ENCODE peak calls at places on chromosomes 5 and 9, in six cellular contexts. One of them, this sample, is unnamed.

GRCh38 chr9:81980568-81980967 is 8.0 kb upstream of the SPATA31D1 start:
- DNase-seq in stomach: no peak
- DNase-seq in lung: no peak
- DNase-seq in AG04449: no peak
- DNase-seq in PC-9: no peak
- DNase-seq in astrocyte: peak; percentile 9
- DNase-seq in this sample: no peak

GRCh38 chr5:39022151-39022550 is 52.0 kb downstream of the RICTOR start:
- DNase-seq in stomach: no peak
- DNase-seq in lung: no peak
- DNase-seq in PC-9: no peak
- DNase-seq in astrocyte: no peak
- DNase-seq in AG04449: no peak
- DNase-seq in this sample: no peak

GRCh38 chr9:95626885-95627558 is 110.3 kb upstream of the PTCH1 start:
- DNase-seq in lung: no peak
- DNase-seq in AG04449: no peak
- DNase-seq in stomach: no peak
- DNase-seq in astrocyte: no peak
- DNase-seq in PC-9: no peak
- DNase-seq in this sample: no peak

GRCh38 chr9:127781821-127782220 is 3.4 kb upstream of the SH2D3C start:
- DNase-seq in stomach: no peak
- DNase-seq in astrocyte: no peak
- DNase-seq in AG04449: no peak
- DNase-seq in lung: no peak
- DNase-seq in PC-9: no peak
- DNase-seq in this sample: no peak

GRCh38 chr5:160802567-160802966 is 49.4 kb downstream of the ATP10B start:
- DNase-seq in lung: no peak
- DNase-seq in stomach: no peak
- DNase-seq in astrocyte: no peak
- DNase-seq in AG04449: no peak
- DNase-seq in PC-9: no peak
- DNase-seq in this sample: no peak

GRCh38 chr9:123999668-124000067 is 11.9 kb upstream of the LHX2 start:
- DNase-seq in lung: no peak
- DNase-seq in astrocyte: no peak
- DNase-seq in PC-9: no peak
- DNase-seq in AG04449: no peak
- DNase-seq in stomach: no peak
- DNase-seq in this sample: no peak

GRCh38 chr9:109118802-109119438 is 827 bp downstream of the TMEM245 start:
- DNase-seq in AG04449: no peak
- DNase-seq in PC-9: peak; percentile 44
- DNase-seq in lung: peak; percentile 38
- DNase-seq in astrocyte: peak; percentile 8
- DNase-seq in stomach: no peak
- DNase-seq in this sample: no peak

GRCh38 chr9:136850866-136851775 is 1.0 kb upstream of the MAMDC4 start:
- DNase-seq in PC-9: no peak
- DNase-seq in stomach: no peak
- DNase-seq in astrocyte: no peak
- DNase-seq in lung: no peak
- DNase-seq in AG04449: no peak
- DNase-seq in this sample: no peak

GRCh38 chr5:98314262-98314661 is 459.2 kb upstream of the RGMB start:
- DNase-seq in PC-9: no peak
- DNase-seq in stomach: no peak
- DNase-seq in lung: no peak
- DNase-seq in AG04449: peak; percentile 65
- DNase-seq in astrocyte: peak; percentile 91
- DNase-seq in this sample: no peak

GRCh38 chr5:41071975-41072374 is 833 bp upstream of the MROH2B start:
- DNase-seq in stomach: no peak
- DNase-seq in PC-9: no peak
- DNase-seq in AG04449: no peak
- DNase-seq in astrocyte: peak; percentile 63
- DNase-seq in lung: no peak
- DNase-seq in this sample: no peak

GRCh38 chr5:154740957-154741356 is 14.2 kb upstream of the LARP1 start:
- DNase-seq in PC-9: no peak
- DNase-seq in AG04449: no peak
- DNase-seq in stomach: no peak
- DNase-seq in astrocyte: peak; percentile 58
- DNase-seq in lung: no peak
- DNase-seq in this sample: no peak

GRCh38 chr9:100296407-100296806 is 56.3 kb downstream of the TEX10 start:
- DNase-seq in PC-9: no peak
- DNase-seq in AG04449: no peak
- DNase-seq in lung: no peak
- DNase-seq in stomach: no peak
- DNase-seq in astrocyte: no peak
- DNase-seq in this sample: no peak

GRCh38 chr5:140795259-140795641 is 598 bp downstream of the PCDHA2 start:
- DNase-seq in astrocyte: no peak
- DNase-seq in stomach: no peak
- DNase-seq in AG04449: no peak
- DNase-seq in PC-9: no peak
- DNase-seq in lung: no peak
- DNase-seq in this sample: no peak
- H3K4me3 ChIP-seq in astrocyte: no peak overlapping the region
- H3K4me3 ChIP-seq in stomach: no peak overlapping the region
- H3K4me3 ChIP-seq in AG04449: no peak overlapping the region
- H3K4me3 ChIP-seq in PC-9: no peak overlapping the region
- H3K4me3 ChIP-seq in lung: no peak overlapping the region
- H3K4me3 ChIP-seq in this sample: no peak overlapping the region

GRCh38 chr5:15796557-15796956 is 296.6 kb downstream of the FBXL7 start:
- DNase-seq in AG04449: no peak
- DNase-seq in astrocyte: no peak
- DNase-seq in lung: no peak
- DNase-seq in PC-9: no peak
- DNase-seq in stomach: no peak
- DNase-seq in this sample: no peak
- H3K4me3 ChIP-seq in AG04449: no peak overlapping the region
- H3K4me3 ChIP-seq in astrocyte: no peak overlapping the region
- H3K4me3 ChIP-seq in lung: no peak overlapping the region
- H3K4me3 ChIP-seq in PC-9: no peak overlapping the region
- H3K4me3 ChIP-seq in stomach: no peak overlapping the region
- H3K4me3 ChIP-seq in this sample: no peak overlapping the region

DNA sequence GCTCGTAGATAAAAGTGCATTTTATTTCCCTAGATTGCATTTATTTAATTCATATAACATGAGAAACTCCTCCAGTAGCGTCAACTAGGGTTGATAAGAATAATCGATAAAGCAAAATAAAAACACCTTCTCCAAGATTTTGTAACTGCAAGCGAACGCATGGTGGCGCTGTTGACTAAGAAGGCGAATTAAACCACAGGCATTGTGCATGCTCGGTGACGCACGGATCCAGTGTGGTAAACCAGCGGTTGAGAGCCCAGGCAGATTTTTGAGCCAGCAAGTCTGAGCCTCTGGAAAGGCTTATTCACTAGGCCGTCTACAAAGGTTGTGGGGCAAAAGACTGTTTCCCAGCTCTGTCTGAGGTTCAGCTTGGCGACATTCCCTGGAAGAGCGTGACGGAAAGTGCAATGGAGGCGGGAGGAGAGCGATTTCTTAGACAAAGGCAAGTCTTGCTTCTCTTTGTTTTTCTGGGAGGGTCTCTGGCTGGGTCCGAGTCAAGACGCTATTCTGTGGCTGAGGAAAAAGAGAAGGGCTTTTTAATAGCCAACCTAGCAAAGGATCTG is at the start of gene PCDHB3:
- DNase-seq in stomach: no peak
- DNase-seq in astrocyte: peak; percentile 3
- DNase-seq in lung: no peak
- DNase-seq in PC-9: no peak
- DNase-seq in AG04449: no peak
- DNase-seq in this sample: no peak
- H3K4me3 ChIP-seq in stomach: no peak within 1 kb of the TSS
- H3K4me3 ChIP-seq in astrocyte: no peak within 1 kb of the TSS
- H3K4me3 ChIP-seq in lung: no peak within 1 kb of the TSS
- H3K4me3 ChIP-seq in PC-9: no peak within 1 kb of the TSS
- H3K4me3 ChIP-seq in AG04449: no peak within 1 kb of the TSS
- H3K4me3 ChIP-seq in this sample: no peak within 1 kb of the TSS

DNA sequence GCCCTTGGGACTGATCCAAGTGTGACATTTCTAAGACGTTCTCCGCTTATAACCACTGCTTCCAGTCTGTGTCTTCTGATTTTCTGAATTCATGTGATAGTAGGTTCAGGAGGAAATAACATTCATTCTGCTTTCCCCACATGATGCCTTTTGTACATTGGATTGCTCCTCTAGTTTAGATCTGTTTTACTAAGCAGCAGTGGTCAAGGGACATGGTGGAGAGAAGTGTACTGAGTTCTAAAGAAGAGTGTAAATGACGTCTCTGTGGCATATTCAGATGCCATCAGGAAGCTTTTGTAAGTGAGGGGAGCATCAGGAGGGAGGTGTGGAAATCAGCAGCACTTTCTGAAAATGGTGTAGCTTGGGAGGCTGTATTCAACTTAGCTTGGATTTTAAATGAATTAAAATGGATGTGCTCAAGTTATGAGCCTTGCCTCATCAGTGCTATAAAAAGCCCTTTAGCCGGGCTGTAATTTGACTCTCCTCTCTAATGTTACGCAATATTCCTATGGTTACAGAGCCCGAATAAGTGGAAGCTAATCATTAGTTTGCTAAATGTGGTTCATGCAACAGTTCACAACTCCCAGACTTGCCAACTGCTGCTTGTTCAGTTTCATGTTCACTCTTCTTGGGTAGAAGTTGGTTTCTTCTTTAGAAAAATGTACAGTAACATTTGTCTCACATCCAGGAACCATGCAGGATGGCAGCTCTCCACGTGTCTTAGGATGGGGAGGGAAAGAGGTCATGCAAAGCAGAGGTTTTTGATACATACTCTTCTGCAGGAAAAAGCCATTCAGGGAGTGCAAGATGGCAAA is 281.3 kb downstream of the ARHGAP26 start:
- DNase-seq in AG04449: peak; percentile 80
- DNase-seq in PC-9: peak; percentile 3
- DNase-seq in stomach: no peak
- DNase-seq in astrocyte: peak; percentile 90
- DNase-seq in lung: no peak
- DNase-seq in this sample: no peak
- H3K4me3 ChIP-seq in AG04449: no peak overlapping the region
- H3K4me3 ChIP-seq in PC-9: no peak overlapping the region
- H3K4me3 ChIP-seq in stomach: no peak overlapping the region
- H3K4me3 ChIP-seq in astrocyte: no peak overlapping the region
- H3K4me3 ChIP-seq in lung: no peak overlapping the region
- H3K4me3 ChIP-seq in this sample: no peak overlapping the region